ENCODE peak calls at places on chromosome 3, in eight cellular contexts. I, R, N, M, X, O, W and A are unnamed samples. For H3K4me1, the result is how much of the 10 kb centered on the place peaks cover.

GRCh38 chr3:10432931-10433330 is 72.5 kb downstream of the ATP2B2 start:
- DNase-seq in I (no peak), R (peak), N (no peak), M (no peak), X (no peak), O (no peak), W (no peak), A (no peak)

GRCh38 chr3:48919215-48920138 is 835 bp downstream of the ARIH2 start:
- DNase-seq in I (peak), R (peak), N (peak), M (peak), X (peak), O (peak), W (peak), A (peak)

GRCh38 chr3:56190906-56191305 is 277.4 kb downstream of the ERC2 start:
- DNase-seq in I (no peak), R (no peak), N (no peak), M (no peak), X (no peak), O (no peak), W (no peak), A (no peak)

GRCh38 chr3:32376098-32376497 is 15.6 kb upstream of the CMTM7 start:
- DNase-seq in I (no peak), R (peak), N (no peak), M (no peak), X (no peak), O (peak), W (peak), A (peak)

GRCh38 chr3:61358364-61358763 is 107.1 kb upstream of the FHIT start:
- DNase-seq in I (no peak), R (no peak), N (no peak), M (no peak), X (no peak), O (no peak), W (no peak), A (no peak)

GRCh38 chr3:122493296-122493695 is 21.4 kb downstream of the KPNA1 start:
- DNase-seq in I (no peak), R (peak), N (no peak), M (no peak), X (no peak), O (peak), W (peak), A (peak)

GRCh38 chr3:64668582-64669510 is 19.0 kb downstream of the ADAMTS9 start:
- DNase-seq in I (no peak), R (no peak), N (peak), M (no peak), X (no peak), O (no peak), W (no peak), A (no peak)

GRCh38 chr3:32222950-32223349 is 15.5 kb upstream of the CMTM8 start:
- DNase-seq in I (no peak), R (no peak), N (no peak), M (no peak), X (no peak), O (no peak), W (no peak), A (no peak)

GRCh38 chr3:177589921-177590336 is 392.6 kb upstream of the TBL1XR1 start:
- DNase-seq in I (peak), R (peak), N (no peak), M (no peak), X (peak), O (peak), W (peak), A (peak)

GRCh38 chr3:185059766-185060165 is 93.1 kb downstream of the C3orf70 start:
- DNase-seq in I (no peak), R (no peak), N (no peak), M (no peak), X (no peak), O (no peak), W (no peak), A (no peak)

GRCh38 chr3:188876370-188876769 is 295.4 kb upstream of the TPRG1 start:
- DNase-seq in I (no peak), R (no peak), N (no peak), M (no peak), X (no peak), O (no peak), W (no peak), A (no peak)

GRCh38 chr3:140529558-140529957 is 148.3 kb upstream of the TRIM42 start:
- DNase-seq in I (no peak), R (no peak), N (no peak), M (no peak), X (no peak), O (no peak), W (no peak), A (no peak)

GRCh38 chr3:141445990-141446389 is 40.8 kb upstream of the RASA2 start:
- DNase-seq in I (no peak), R (no peak), N (no peak), M (no peak), X (no peak), O (no peak), W (no peak), A (no peak)

GRCh38 chr3:141425523-141426233 is 57.4 kb downstream of the ZBTB38 start:
- DNase-seq in I (no peak), R (peak), N (no peak), M (no peak), X (no peak), O (peak), W (peak), A (no peak)

GRCh38 chr3:170603770-170604510 is 18.1 kb upstream of the SLC7A14 start:
- DNase-seq in I (no peak), R (peak), N (no peak), M (no peak), X (no peak), O (peak), W (no peak), A (no peak)

DNA sequence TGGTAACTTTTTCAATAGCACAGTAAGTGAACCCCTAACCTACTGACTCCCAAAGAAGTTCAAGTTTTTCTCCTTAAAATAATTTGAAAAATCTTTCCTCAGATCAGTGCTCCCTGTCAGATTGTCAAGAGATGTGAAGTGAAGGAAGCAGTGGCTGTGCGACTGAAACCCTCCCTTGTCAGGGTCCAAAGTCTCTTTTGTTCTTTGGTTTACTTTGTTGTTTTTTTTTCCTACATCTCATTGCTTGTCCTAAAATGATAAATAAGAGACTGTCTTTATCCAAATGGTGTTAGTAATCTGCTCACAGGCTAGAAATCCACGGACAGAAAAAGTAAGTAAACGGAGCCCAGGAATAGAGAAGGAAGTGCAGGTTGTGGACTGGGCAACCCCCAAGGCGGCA is 976 bp upstream of the DPPA4 start:
- DNase-seq in I (no peak), R (no peak), N (peak), M (no peak), X (no peak), O (no peak), W (no peak), A (no peak)
- H3K4me3 ChIP-seq in I (no peak), R (no peak), N (no peak), M (no peak), X (no peak), O (no peak), W (no peak), A (no peak)

GRCh38 chr3:172061724-172062184 is 22.4 kb downstream of the FNDC3B start:
- DNase-seq in I (no peak), R (peak), N (no peak), M (peak), X (peak), O (no peak), W (peak), A (no peak)

GRCh38 chr3:172057624-172058023 is 18.2 kb downstream of the FNDC3B start:
- DNase-seq in I (no peak), R (no peak), N (no peak), M (no peak), X (no peak), O (no peak), W (no peak), A (no peak)

GRCh38 chr3:172057059-172057458 is 17.7 kb downstream of the FNDC3B start:
- DNase-seq in I (no peak), R (no peak), N (no peak), M (peak), X (no peak), O (no peak), W (no peak), A (no peak)

GRCh38 chr3:172060234-172060633 is 20.9 kb downstream of the FNDC3B start:
- DNase-seq in I (no peak), R (no peak), N (no peak), M (no peak), X (no peak), O (no peak), W (no peak), A (no peak)

DNA sequence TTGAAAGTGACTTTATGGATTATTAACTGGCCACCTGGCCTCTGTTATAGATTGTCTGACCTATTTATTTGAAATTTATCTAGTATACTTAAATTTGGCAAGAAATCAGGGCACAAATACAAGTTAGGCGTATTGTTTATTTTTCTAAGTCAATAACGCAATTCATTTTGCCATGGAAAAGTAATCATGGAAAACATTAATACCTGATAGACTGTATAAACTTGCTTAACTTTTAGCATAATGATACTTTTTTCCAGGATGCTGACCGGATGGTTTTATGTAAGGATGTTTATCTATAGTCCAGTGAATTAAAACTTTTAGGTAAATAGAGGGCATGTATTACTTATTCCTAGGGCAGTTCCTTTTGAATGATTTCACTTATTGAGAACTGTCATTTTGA is 20.2 kb downstream of the FNDC3B start:
- DNase-seq in I (no peak), R (no peak), N (no peak), M (no peak), X (no peak), O (no peak), W (no peak), A (no peak)
- H3K4me1 ChIP-seq in I (under half), R (under half), N (under half), M (half or more), X (half or more), O (under half), W (under half), A (under half)

GRCh38 chr3:174937488-174937887 is 78.4 kb downstream of the NAALADL2 start:
- DNase-seq in I (no peak), R (peak), N (no peak), M (no peak), X (no peak), O (peak), W (peak), A (no peak)

GRCh38 chr3:174936590-174936989 is 77.5 kb downstream of the NAALADL2 start:
- DNase-seq in I (no peak), R (no peak), N (no peak), M (no peak), X (no peak), O (no peak), W (no peak), A (no peak)

DNA sequence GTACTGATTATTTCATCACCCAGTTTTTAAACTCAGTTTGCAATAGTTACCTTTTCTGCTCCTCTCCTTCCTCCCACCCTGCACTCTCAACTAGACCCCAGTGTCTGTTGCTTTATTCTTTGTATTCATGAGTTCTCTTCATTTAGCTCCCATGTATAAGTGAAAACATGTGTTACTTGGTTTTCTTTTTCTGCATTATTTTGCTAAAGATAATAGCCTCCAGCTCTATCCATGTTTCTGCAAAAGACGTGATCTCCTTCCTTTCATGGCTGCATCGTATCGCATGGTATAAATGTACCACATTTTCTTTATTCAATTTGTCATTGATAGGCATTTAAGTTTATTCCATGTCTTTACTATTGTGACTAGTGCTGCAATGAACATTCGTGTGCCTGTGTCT is 79.0 kb downstream of the NAALADL2 start:
- DNase-seq in I (no peak), R (no peak), N (no peak), M (no peak), X (no peak), O (no peak), W (no peak), A (no peak)
- H3K4me2 ChIP-seq in I (no peak), R (no peak), N (no peak), M (no peak), X (no peak), O (no peak), W (no peak), A (no peak)

DNA sequence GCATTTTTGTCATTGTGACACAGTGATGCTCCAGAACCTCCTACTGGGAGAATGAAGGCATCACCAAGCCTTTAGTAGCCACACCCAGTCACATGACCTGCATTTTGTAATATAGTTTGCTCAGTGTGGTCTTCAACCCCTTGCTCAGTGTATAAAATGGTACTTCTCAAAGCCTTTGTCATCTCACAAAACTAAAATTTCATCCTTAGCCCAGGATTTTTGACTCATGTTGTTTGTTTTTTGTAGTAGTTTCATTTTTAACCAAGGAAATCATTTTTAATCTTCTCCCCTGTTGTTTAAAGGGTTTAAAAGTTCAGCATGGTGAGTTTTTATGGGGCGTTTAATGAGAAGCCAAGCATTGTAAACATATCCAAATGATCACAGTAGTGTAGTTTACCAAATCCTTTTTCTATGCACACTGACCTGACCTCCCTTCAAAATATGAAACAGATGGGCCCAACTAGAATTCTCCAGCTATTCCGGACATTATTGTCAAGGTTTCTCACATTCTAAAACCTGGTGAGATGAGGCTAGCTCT is 123.5 kb upstream of the IL12A start:
- DNase-seq in I (no peak), R (peak), N (no peak), M (no peak), X (peak), O (no peak), W (no peak), A (no peak)
- H3K4me3 ChIP-seq in I (no peak), R (no peak), N (no peak), M (no peak), X (no peak), O (no peak), W (no peak), A (no peak)

DNA sequence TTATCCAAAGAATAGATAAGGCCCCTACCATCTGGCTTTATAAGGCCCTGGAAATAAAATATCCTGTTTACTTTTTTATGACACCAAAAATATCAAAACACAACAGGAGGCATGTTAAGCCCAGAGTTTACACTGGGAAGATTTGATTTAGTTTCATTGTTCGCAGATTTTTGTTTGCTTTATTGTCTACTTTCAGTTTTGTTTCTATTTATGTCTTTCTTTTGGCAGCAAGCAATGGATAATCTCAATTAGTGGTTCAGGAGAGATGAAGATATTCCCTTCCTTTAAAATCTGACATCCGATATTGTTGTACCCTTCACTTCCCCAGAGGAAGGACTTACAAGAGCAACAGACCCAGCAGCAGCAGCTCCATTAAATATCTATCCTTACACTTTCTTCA is 249.4 kb upstream of the ARPP21 start:
- DNase-seq in I (no peak), R (no peak), N (no peak), M (no peak), X (no peak), O (no peak), W (no peak), A (no peak)
- H3K4me1 ChIP-seq in I (under half), R (under half), N (under half), M (under half), X (under half), O (under half), W (under half), A (under half)

GRCh38 chr3:179655236-179655635 is 2.4 kb downstream of the USP13 start:
- DNase-seq in I (no peak), R (no peak), N (no peak), M (no peak), X (no peak), O (no peak), W (no peak), A (no peak)
- H3K4me2 ChIP-seq in I (peak), R (no peak), N (no peak), M (peak), X (peak), O (peak), W (no peak), A (no peak)

DNA sequence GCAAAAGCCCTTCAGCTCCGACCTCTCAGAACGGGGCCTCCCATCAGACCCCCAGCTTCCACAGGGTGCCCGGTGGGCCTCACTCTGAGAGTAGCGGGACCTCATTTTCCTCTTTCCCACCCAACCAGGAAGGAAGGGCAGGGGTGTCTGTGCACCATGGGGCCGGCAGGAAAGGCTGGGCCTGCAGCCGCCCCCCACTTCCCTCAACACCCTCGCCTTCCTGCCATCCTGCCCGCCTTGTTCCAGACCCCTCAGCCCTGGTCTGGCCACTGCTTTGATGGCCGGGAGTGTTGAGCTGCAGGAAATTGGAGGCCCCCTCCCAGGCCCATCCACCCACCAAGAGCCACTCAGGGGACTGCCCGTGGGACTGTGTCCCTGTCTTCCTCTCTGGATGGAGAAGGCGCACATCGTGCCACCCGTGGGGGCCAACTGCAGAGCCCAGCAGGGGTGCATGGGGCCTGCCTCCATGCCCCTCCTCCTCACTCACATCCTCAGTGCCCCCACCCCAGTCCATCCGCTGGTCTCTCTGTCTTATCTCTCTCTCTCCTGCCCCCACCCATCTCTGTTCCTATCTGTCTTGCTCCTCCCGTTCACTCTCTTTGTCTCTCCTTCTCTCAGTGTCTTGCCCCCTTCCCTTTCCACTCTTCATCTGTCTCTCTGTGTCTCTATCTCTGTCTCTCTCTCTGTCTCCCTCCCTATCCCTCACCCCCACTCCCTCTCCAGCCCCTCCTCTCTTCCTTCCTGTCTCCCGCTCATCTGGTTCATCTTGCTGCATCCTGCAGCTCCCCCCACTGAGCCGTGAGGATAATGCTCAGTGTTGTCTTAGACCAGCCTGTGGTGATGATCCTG is 1.8 kb upstream of the PLXND1 start:
- DNase-seq in I (no peak), R (peak), N (peak), M (peak), X (peak), O (no peak), W (peak), A (no peak)
- H3K4me3 ChIP-seq in I (no peak), R (no peak), N (no peak), M (no peak), X (no peak), O (no peak), W (no peak), A (no peak)

GRCh38 chr3:38154625-38155255 is 10.6 kb upstream of the OXSR1 start:
- DNase-seq in I (no peak), R (no peak), N (no peak), M (no peak), X (no peak), O (no peak), W (no peak), A (peak)

GRCh38 chr3:38157562-38157961 is 7.8 kb upstream of the OXSR1 start:
- DNase-seq in I (no peak), R (no peak), N (no peak), M (no peak), X (no peak), O (no peak), W (peak), A (peak)

GRCh38 chr3:38153986-38154608 is 11.2 kb upstream of the OXSR1 start:
- DNase-seq in I (no peak), R (peak), N (no peak), M (no peak), X (no peak), O (no peak), W (peak), A (peak)

GRCh38 chr3:38157117-38157516 is 8.2 kb upstream of the OXSR1 start:
- DNase-seq in I (no peak), R (no peak), N (no peak), M (no peak), X (no peak), O (no peak), W (no peak), A (no peak)

DNA sequence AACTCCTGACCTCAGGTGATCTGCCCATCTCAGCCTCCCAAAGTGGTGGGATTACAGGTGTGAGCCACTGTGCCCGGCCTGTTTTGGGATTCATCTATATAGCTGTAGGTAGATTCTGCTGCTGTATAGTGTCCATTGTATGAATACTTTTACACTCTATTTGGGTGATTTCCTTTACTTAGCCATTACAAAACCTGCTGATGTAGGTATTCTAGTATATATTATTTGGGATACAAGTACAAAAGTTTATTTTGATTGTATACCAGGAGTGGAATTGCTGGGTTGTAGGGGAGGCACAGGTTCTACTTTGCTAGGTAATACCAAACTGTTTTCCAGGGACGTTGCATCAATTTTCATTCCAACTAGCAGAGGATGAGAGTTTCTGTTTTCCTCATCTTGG is 9.5 kb upstream of the OXSR1 start:
- DNase-seq in I (no peak), R (no peak), N (no peak), M (no peak), X (no peak), O (no peak), W (no peak), A (no peak)
- H3K4me1 ChIP-seq in I (under half), R (under half), N (under half), M (under half), X (under half), O (under half), W (under half), A (half or more)

GRCh38 chr3:40677321-40677720 is 152.6 kb downstream of the ZNF621 start:
- DNase-seq in I (no peak), R (no peak), N (no peak), M (no peak), X (no peak), O (no peak), W (no peak), A (no peak)
- H3K4me2 ChIP-seq in I (no peak), R (no peak), N (no peak), M (no peak), X (no peak), O (no peak), W (no peak), A (no peak)